ENCODE peak calls at places on chromosomes 7 and 10, in four cellular contexts. One of them, this sample, is unnamed. For H3K4me1, the result is how much of the 10 kb centered on the place peaks cover.

GRCh38 chr10:100006241-100006886 is 3.4 kb downstream of the DNMBP start:
- DNase-seq in osteoblast: peak
- DNase-seq in neuronal stem cell: no peak
- DNase-seq in fibroblast of lung: peak
- DNase-seq in this sample: no peak

GRCh38 chr10:101683226-101683625 is 11.7 kb downstream of the FBXW4 start:
- DNase-seq in osteoblast: no peak
- DNase-seq in neuronal stem cell: no peak
- DNase-seq in fibroblast of lung: peak
- DNase-seq in this sample: no peak

GRCh38 chr10:31723074-31723750 is 205.4 kb downstream of the ARHGAP12 start:
- DNase-seq in fibroblast of lung: peak
- DNase-seq in osteoblast: peak
- DNase-seq in neuronal stem cell: no peak
- DNase-seq in this sample: no peak

GRCh38 chr10:62082729-62083412 is 181.4 kb downstream of the ARID5B start:
- DNase-seq in fibroblast of lung: peak
- DNase-seq in osteoblast: no peak
- DNase-seq in neuronal stem cell: no peak
- DNase-seq in this sample: no peak

GRCh38 chr10:21020545-21020944 is 123.4 kb upstream of the NEBL start:
- DNase-seq in neuronal stem cell: no peak
- DNase-seq in fibroblast of lung: no peak
- DNase-seq in osteoblast: no peak
- DNase-seq in this sample: no peak

GRCh38 chr10:80132299-80133139 is at the start of gene PLAC9:
- DNase-seq in osteoblast: peak
- DNase-seq in neuronal stem cell: peak
- DNase-seq in fibroblast of lung: peak
- DNase-seq in this sample: no peak

GRCh38 chr7:40786909-40787308 is 652.1 kb downstream of the SUGCT start:
- DNase-seq in fibroblast of lung: no peak
- DNase-seq in osteoblast: no peak
- DNase-seq in neuronal stem cell: no peak
- DNase-seq in this sample: no peak

GRCh38 chr7:155846156-155846555 is 33.9 kb upstream of the SHH start:
- DNase-seq in osteoblast: no peak
- DNase-seq in neuronal stem cell: no peak
- DNase-seq in fibroblast of lung: no peak
- DNase-seq in this sample: no peak

GRCh38 chr10:80684217-80684616 is 146.5 kb downstream of the SH2D4B start:
- DNase-seq in neuronal stem cell: no peak
- DNase-seq in fibroblast of lung: no peak
- DNase-seq in osteoblast: no peak
- DNase-seq in this sample: peak

GRCh38 chr10:88565072-88565471 is 18.0 kb downstream of the RNLS start:
- DNase-seq in osteoblast: no peak
- DNase-seq in neuronal stem cell: no peak
- DNase-seq in fibroblast of lung: peak
- DNase-seq in this sample: no peak

GRCh38 chr7:121938429-121938996 is 65.6 kb downstream of the PTPRZ1 start:
- DNase-seq in osteoblast: no peak
- DNase-seq in fibroblast of lung: no peak
- DNase-seq in neuronal stem cell: no peak
- DNase-seq in this sample: no peak

GRCh38 chr10:132889091-132889490 is 53.3 kb downstream of the CFAP46 start:
- DNase-seq in osteoblast: peak
- DNase-seq in neuronal stem cell: no peak
- DNase-seq in fibroblast of lung: no peak
- DNase-seq in this sample: no peak

GRCh38 chr7:66845382-66846095 is 75.5 kb upstream of the TMEM248 start:
- DNase-seq in osteoblast: no peak
- DNase-seq in neuronal stem cell: no peak
- DNase-seq in fibroblast of lung: no peak
- DNase-seq in this sample: no peak

GRCh38 chr10:32960022-32960421 is 2.0 kb upstream of the ITGB1 start:
- DNase-seq in osteoblast: peak
- DNase-seq in fibroblast of lung: no peak
- DNase-seq in neuronal stem cell: no peak
- DNase-seq in this sample: no peak

GRCh38 chr10:126268104-126268900 is 120.0 kb downstream of the ADAM12 start:
- DNase-seq in fibroblast of lung: peak
- DNase-seq in neuronal stem cell: no peak
- DNase-seq in osteoblast: no peak
- DNase-seq in this sample: no peak

GRCh38 chr10:80075781-80076180 is 2.7 kb upstream of the TMEM254 start:
- DNase-seq in osteoblast: peak
- DNase-seq in neuronal stem cell: no peak
- DNase-seq in fibroblast of lung: no peak
- DNase-seq in this sample: no peak

GRCh38 chr7:120941064-120941463 is 9.5 kb upstream of the ING3 start:
- DNase-seq in neuronal stem cell: no peak
- DNase-seq in osteoblast: no peak
- DNase-seq in fibroblast of lung: no peak
- DNase-seq in this sample: no peak

GRCh38 chr7:41451826-41452225 is 251.1 kb downstream of the INHBA start:
- DNase-seq in neuronal stem cell: no peak
- DNase-seq in fibroblast of lung: peak
- DNase-seq in osteoblast: no peak
- DNase-seq in this sample: no peak

GRCh38 chr7:31517513-31517912 is 3.6 kb downstream of the ITPRID1 start:
- DNase-seq in fibroblast of lung: no peak
- DNase-seq in neuronal stem cell: no peak
- DNase-seq in osteoblast: no peak
- DNase-seq in this sample: no peak

GRCh38 chr10:35416628-35417625 is 80.6 kb downstream of the CCNY start:
- DNase-seq in osteoblast: no peak
- DNase-seq in neuronal stem cell: no peak
- DNase-seq in fibroblast of lung: peak
- DNase-seq in this sample: no peak

GRCh38 chr7:158724658-158725505 is 20.3 kb upstream of the NCAPG2 start:
- DNase-seq in osteoblast: no peak
- DNase-seq in neuronal stem cell: no peak
- DNase-seq in fibroblast of lung: no peak
- DNase-seq in this sample: no peak

GRCh38 chr10:5107860-5108526 is 13.8 kb downstream of the AKR1C3 start:
- DNase-seq in fibroblast of lung: no peak
- DNase-seq in neuronal stem cell: no peak
- DNase-seq in osteoblast: no peak
- DNase-seq in this sample: no peak

GRCh38 chr10:24639124-24639523 is 84.6 kb downstream of the ARHGAP21 start:
- DNase-seq in osteoblast: no peak
- DNase-seq in neuronal stem cell: no peak
- DNase-seq in fibroblast of lung: no peak
- DNase-seq in this sample: no peak

GRCh38 chr10:53256623-53257022 is 484.0 kb upstream of the MBL2 start:
- DNase-seq in osteoblast: no peak
- DNase-seq in fibroblast of lung: no peak
- DNase-seq in neuronal stem cell: no peak
- DNase-seq in this sample: peak

GRCh38 chr10:116756277-116756676 is 13.9 kb upstream of the HSPA12A start:
- DNase-seq in fibroblast of lung: no peak
- DNase-seq in neuronal stem cell: no peak
- DNase-seq in osteoblast: peak
- DNase-seq in this sample: no peak

GRCh38 chr10:95906675-95907453 is 911 bp upstream of the CC2D2B start:
- DNase-seq in fibroblast of lung: peak
- DNase-seq in neuronal stem cell: peak
- DNase-seq in osteoblast: peak
- DNase-seq in this sample: no peak

GRCh38 chr7:14739496-14740185 is 162.9 kb downstream of the DGKB start:
- DNase-seq in fibroblast of lung: no peak
- DNase-seq in neuronal stem cell: no peak
- DNase-seq in osteoblast: peak
- DNase-seq in this sample: no peak

GRCh38 chr10:123852411-123852951 is 39.1 kb downstream of the CPXM2 start:
- DNase-seq in osteoblast: no peak
- DNase-seq in fibroblast of lung: no peak
- DNase-seq in neuronal stem cell: no peak
- DNase-seq in this sample: no peak

GRCh38 chr7:100897772-100898454 is 2.2 kb upstream of the ACHE start:
- DNase-seq in neuronal stem cell: no peak
- DNase-seq in fibroblast of lung: no peak
- DNase-seq in osteoblast: no peak
- DNase-seq in this sample: no peak

GRCh38 chr10:31549936-31550335 is 230.9 kb downstream of the ZEB1 start:
- DNase-seq in fibroblast of lung: no peak
- DNase-seq in neuronal stem cell: no peak
- DNase-seq in osteoblast: no peak
- DNase-seq in this sample: no peak

GRCh38 chr10:61397175-61397986 is 55.8 kb downstream of the TMEM26 start:
- DNase-seq in fibroblast of lung: peak
- DNase-seq in neuronal stem cell: no peak
- DNase-seq in osteoblast: peak
- DNase-seq in this sample: no peak

GRCh38 chr10:76306859-76307258 is 875.4 kb downstream of the LRMDA start:
- DNase-seq in fibroblast of lung: peak
- DNase-seq in osteoblast: no peak
- DNase-seq in neuronal stem cell: no peak
- DNase-seq in this sample: no peak

GRCh38 chr7:16918288-16918895 is 36.6 kb upstream of the AGR3 start:
- DNase-seq in neuronal stem cell: peak
- DNase-seq in osteoblast: no peak
- DNase-seq in fibroblast of lung: peak
- DNase-seq in this sample: no peak

GRCh38 chr7:17099083-17099973 is 199.1 kb upstream of the AHR start:
- DNase-seq in osteoblast: no peak
- DNase-seq in neuronal stem cell: no peak
- DNase-seq in fibroblast of lung: peak
- DNase-seq in this sample: peak

GRCh38 chr10:79241990-79242619 is 105.2 kb upstream of the PPIF start:
- DNase-seq in fibroblast of lung: peak
- DNase-seq in neuronal stem cell: no peak
- DNase-seq in osteoblast: peak
- DNase-seq in this sample: no peak

GRCh38 chr7:117444646-117445045 is 17.4 kb upstream of the ASZ1 start:
- DNase-seq in fibroblast of lung: no peak
- DNase-seq in osteoblast: no peak
- DNase-seq in neuronal stem cell: no peak
- DNase-seq in this sample: no peak

GRCh38 chr7:117445206-117445605 is 17.9 kb upstream of the ASZ1 start:
- DNase-seq in osteoblast: no peak
- DNase-seq in neuronal stem cell: no peak
- DNase-seq in fibroblast of lung: peak
- DNase-seq in this sample: no peak

GRCh38 chr7:117446220-117446815 is 19.0 kb upstream of the ASZ1 start:
- DNase-seq in fibroblast of lung: no peak
- DNase-seq in osteoblast: no peak
- DNase-seq in neuronal stem cell: no peak
- DNase-seq in this sample: no peak

DNA sequence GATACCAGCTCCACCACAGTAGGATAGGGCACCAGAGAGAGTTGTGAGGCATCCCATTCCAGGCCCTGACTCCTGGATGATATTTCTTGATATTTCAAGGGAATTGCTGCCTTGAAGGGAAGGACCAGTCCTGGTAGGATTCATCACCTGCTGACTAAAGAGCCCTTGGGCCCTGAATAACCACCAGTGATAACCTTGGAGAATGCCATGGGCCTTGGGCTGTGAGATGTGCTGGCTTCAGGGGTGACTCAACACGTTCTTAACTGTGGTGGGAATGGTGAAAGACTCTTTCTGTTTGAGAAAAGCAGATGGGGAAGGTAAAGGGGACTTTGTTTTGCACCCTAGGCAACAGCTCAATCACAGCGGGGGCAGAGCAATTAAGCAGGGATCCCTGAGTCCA is 21.4 kb upstream of the ASZ1 start:
- DNase-seq in neuronal stem cell: no peak
- DNase-seq in fibroblast of lung: no peak
- DNase-seq in osteoblast: no peak
- DNase-seq in this sample: no peak
- H2AFZ ChIP-seq in neuronal stem cell: no peak
- H2AFZ ChIP-seq in fibroblast of lung: no peak
- H2AFZ ChIP-seq in osteoblast: no peak
- H2AFZ ChIP-seq in this sample: no peak

GRCh38 chr7:151086802-151087246 is 549 bp downstream of the AGAP3 start:
- DNase-seq in fibroblast of lung: no peak
- DNase-seq in neuronal stem cell: no peak
- DNase-seq in osteoblast: peak
- DNase-seq in this sample: no peak

GRCh38 chr7:151083071-151083823 is at the start of gene TMUB1:
- DNase-seq in fibroblast of lung: peak
- DNase-seq in osteoblast: peak
- DNase-seq in neuronal stem cell: no peak
- DNase-seq in this sample: no peak

GRCh38 chr7:151083824-151084160 is 499 bp upstream of the TMUB1 start:
- DNase-seq in fibroblast of lung: no peak
- DNase-seq in neuronal stem cell: no peak
- DNase-seq in osteoblast: no peak
- DNase-seq in this sample: no peak

GRCh38 chr7:151085691-151086620 is at the start of gene AGAP3:
- DNase-seq in fibroblast of lung: peak
- DNase-seq in neuronal stem cell: peak
- DNase-seq in osteoblast: peak
- DNase-seq in this sample: no peak

GRCh38 chr7:151085329-151085690 is 965 bp upstream of the AGAP3 start:
- DNase-seq in neuronal stem cell: no peak
- DNase-seq in fibroblast of lung: no peak
- DNase-seq in osteoblast: peak
- DNase-seq in this sample: no peak
- H3K4me1 ChIP-seq in neuronal stem cell: under half
- H3K4me1 ChIP-seq in fibroblast of lung: under half
- H3K4me1 ChIP-seq in osteoblast: half or more
- H3K4me1 ChIP-seq in this sample: under half

GRCh38 chr7:24891173-24891787 is 88.7 kb downstream of the OSBPL3 start:
- DNase-seq in fibroblast of lung: peak
- DNase-seq in osteoblast: no peak
- DNase-seq in neuronal stem cell: no peak
- DNase-seq in this sample: no peak
- H2AFZ ChIP-seq in fibroblast of lung: no peak
- H2AFZ ChIP-seq in osteoblast: no peak
- H2AFZ ChIP-seq in neuronal stem cell: no peak
- H2AFZ ChIP-seq in this sample: no peak

GRCh38 chr7:107951172-107951787 is 51.7 kb downstream of the LAMB1 start:
- DNase-seq in osteoblast: no peak
- DNase-seq in fibroblast of lung: no peak
- DNase-seq in neuronal stem cell: no peak
- DNase-seq in this sample: no peak

GRCh38 chr7:107946451-107946850 is 55.5 kb downstream of the DLD start:
- DNase-seq in fibroblast of lung: peak
- DNase-seq in osteoblast: no peak
- DNase-seq in neuronal stem cell: no peak
- DNase-seq in this sample: no peak

GRCh38 chr7:107946881-107947280 is 55.9 kb downstream of the DLD start:
- DNase-seq in fibroblast of lung: peak
- DNase-seq in osteoblast: no peak
- DNase-seq in neuronal stem cell: no peak
- DNase-seq in this sample: no peak

GRCh38 chr7:107949443-107949935 is 53.5 kb downstream of the LAMB1 start:
- DNase-seq in osteoblast: no peak
- DNase-seq in neuronal stem cell: no peak
- DNase-seq in fibroblast of lung: no peak
- DNase-seq in this sample: no peak

GRCh38 chr7:107948645-107949442 is 54.1 kb downstream of the LAMB1 start:
- DNase-seq in fibroblast of lung: peak
- DNase-seq in neuronal stem cell: no peak
- DNase-seq in osteoblast: peak
- DNase-seq in this sample: no peak
- H3K4me1 ChIP-seq in fibroblast of lung: half or more
- H3K4me1 ChIP-seq in neuronal stem cell: under half
- H3K4me1 ChIP-seq in osteoblast: half or more
- H3K4me1 ChIP-seq in this sample: under half

This sample was measured in keratinocyte.